ENCODE peak calls at places on chromosomes 4 and X, in six cellular contexts. X is cerebellar cortex, M is C1 segment of cervical spinal cord, B is RKO, O is nucleus accumbens, W is MG63. F is an unnamed sample.

GRCh38 chr4:6649216-6649615 is 8.7 kb downstream of the MRFAP1 start:
- DNase-seq in W (no peak), B (no peak), X (no peak), M (no peak), O (no peak), F (no peak)

GRCh38 chrX:150683536-150684146 is 9.6 kb upstream of the MTMR1 start:
- DNase-seq in X (no peak), W (no peak), M (no peak), O (no peak), B (peak; percentile 67), F (peak; percentile 71)

GRCh38 chrX:50117477-50117876 is 83.3 kb downstream of the AKAP4 start:
- DNase-seq in M (no peak), W (no peak), X (no peak), O (no peak), B (no peak), F (no peak)

GRCh38 chr4:7693711-7694110 is 245.9 kb downstream of the AFAP1 start:
- DNase-seq in W (no peak), O (no peak), B (no peak), M (no peak), X (no peak), F (no peak)

GRCh38 chr4:17492058-17492741 is 19.7 kb downstream of the QDPR start:
- DNase-seq in O (no peak), X (no peak), W (no peak), M (no peak), B (no peak), F (peak; percentile 30)

GRCh38 chr4:40422309-40422708 is 87.2 kb downstream of the CHRNA9 start:
- DNase-seq in B (no peak), X (no peak), M (no peak), O (no peak), W (no peak), F (no peak)

GRCh38 chr4:112801341-112801740 is 164.4 kb downstream of the LARP7 start:
- DNase-seq in O (no peak), X (no peak), W (no peak), M (no peak), B (no peak), F (no peak)

GRCh38 chrX:133335027-133335426 is 80.3 kb downstream of the GPC4 start:
- DNase-seq in B (peak; percentile 59), W (no peak), O (no peak), X (peak; percentile 21), M (no peak), F (peak; percentile 60)

GRCh38 chr4:101790521-101791188 is at the start of gene BANK1:
- DNase-seq in M (peak; percentile 78), W (peak; percentile 51), O (no peak), X (peak; percentile 67), B (no peak), F (no peak)

GRCh38 chrX:64377753-64378152 is 17.5 kb downstream of the MTMR8 start:
- DNase-seq in W (no peak), B (no peak), M (no peak), X (no peak), O (no peak), F (no peak)

GRCh38 chr4:96603635-96604034 is 763.7 kb downstream of the PDHA2 start:
- DNase-seq in B (no peak), X (peak; percentile 56), W (no peak), O (no peak), M (no peak), F (no peak)

GRCh38 chrX:153719701-153720100 is 4.5 kb downstream of the BCAP31 start:
- DNase-seq in M (no peak), O (no peak), B (no peak), X (no peak), W (no peak), F (no peak)

GRCh38 chrX:51891821-51892551 is 1.4 kb upstream of the MAGED1 start:
- DNase-seq in X (peak; percentile 6), B (no peak), M (no peak), O (peak; percentile 3), W (peak; percentile 64), F (peak; percentile 54)

GRCh38 chrX:44343412-44343942 is at the start of gene EFHC2:
- DNase-seq in O (peak; percentile 1), W (peak; percentile 28), M (no peak), X (no peak), B (no peak), F (no peak)

GRCh38 chr4:52713456-52713937 is 37.7 kb downstream of the ERVMER34-1 start:
- DNase-seq in M (no peak), X (no peak), O (no peak), W (no peak), B (peak; percentile 46), F (no peak)

GRCh38 chr4:117796677-117797076 is 237.6 kb upstream of the NDST3 start:
- DNase-seq in B (no peak), M (no peak), X (no peak), O (no peak), W (no peak), F (no peak)

GRCh38 chr4:85210353-85210752 is 243.9 kb upstream of the WDFY3 start:
- DNase-seq in O (no peak), M (no peak), B (peak; percentile 20), W (peak; percentile 55), X (no peak), F (no peak)

GRCh38 chrX:122833230-122833629 is 350.8 kb upstream of the GRIA3 start:
- DNase-seq in B (no peak), M (no peak), O (no peak), X (no peak), W (no peak), F (no peak)

F was measured in SK-MEL-5.